ENCODE peak calls at places on chromosome 4, in eight cellular contexts. H is OCI-LY7, T is GM23338, D is IMR-90, M is fibroblast of lung, X is neural progenitor cell, Z is neuronal stem cell, L is mesendoderm. N is an unnamed sample.

GRCh38 chr4:140718240-140718639 is 37.9 kb downstream of the TBC1D9 start:
- DNase-seq in T (no peak), H (no peak), Z (no peak), D (peak; percentile 59), L (no peak), X (no peak), M (peak; percentile 52), N (peak; percentile 36)

GRCh38 chr4:106583567-106583966 is 215.0 kb upstream of the GIMD1 start:
- DNase-seq in T (peak; percentile 5), Z (no peak), M (peak; percentile 88), D (peak; percentile 94), X (no peak), L (peak; percentile 57), H (no peak), N (no peak)

GRCh38 chr4:10803944-10804343 is 119.4 kb upstream of the CLNK start:
- DNase-seq in H (no peak), T (no peak), X (no peak), M (no peak), Z (no peak), L (no peak), D (no peak), N (no peak)

GRCh38 chr4:177569443-177569842 is 127.2 kb upstream of the AGA start:
- DNase-seq in L (no peak), T (no peak), H (no peak), M (peak; percentile 79), Z (no peak), X (no peak), D (peak; percentile 70), N (peak; percentile 37)

GRCh38 chr4:87014284-87014782 is 79.5 kb downstream of the AFF1 start:
- DNase-seq in T (no peak), D (peak; percentile 39), H (no peak), X (no peak), M (peak; percentile 52), Z (no peak), L (no peak), N (no peak)

GRCh38 chr4:151434183-151434860 is 25.3 kb downstream of the FHIP1A start:
- DNase-seq in Z (no peak), H (no peak), X (no peak), T (no peak), L (no peak), D (peak; percentile 19), M (no peak), N (peak; percentile 18)

GRCh38 chr4:3253808-3254207 is 4.8 kb downstream of the MSANTD1 start:
- DNase-seq in M (no peak), Z (no peak), D (no peak), T (no peak), X (no peak), L (no peak), H (no peak), N (no peak)

GRCh38 chr4:3873446-3874415 is 107.5 kb downstream of the ADRA2C start:
- DNase-seq in D (no peak), L (peak; percentile 88), T (peak; percentile 83), H (no peak), X (peak; percentile 76), Z (no peak), M (no peak), N (no peak)

GRCh38 chr4:16018061-16018676 is 55.2 kb upstream of the FGFBP2 start:
- DNase-seq in Z (no peak), L (no peak), T (no peak), D (no peak), X (no peak), H (no peak), M (no peak), N (no peak)

GRCh38 chr4:153112071-153112460 is 92.2 kb upstream of the TRIM2 start:
- DNase-seq in Z (no peak), M (no peak), H (peak; percentile 40), T (no peak), X (no peak), L (no peak), D (no peak), N (peak; percentile 99)

GRCh38 chr4:11496313-11496956 is 67.7 kb upstream of the HS3ST1 start:
- DNase-seq in Z (no peak), M (no peak), T (no peak), L (peak; percentile 19), H (no peak), D (peak; percentile 15), X (peak; percentile 4), N (peak; percentile 66)

GRCh38 chr4:84814100-84814750 is 152.3 kb downstream of the WDFY3 start:
- DNase-seq in Z (no peak), T (no peak), D (peak; percentile 96), L (no peak), M (peak; percentile 91), X (no peak), H (no peak), N (peak; percentile 49)

GRCh38 chr4:21593268-21594002 is 355.1 kb downstream of the KCNIP4 start:
- DNase-seq in T (no peak), X (no peak), Z (no peak), D (no peak), M (no peak), H (no peak), L (no peak), N (no peak)

GRCh38 chr4:21596521-21596920 is 352.1 kb downstream of the KCNIP4 start:
- DNase-seq in Z (no peak), L (no peak), D (no peak), X (peak; percentile 7), T (peak; percentile 49), M (no peak), H (no peak), N (no peak)
- H3K4me2 ChIP-seq in Z (no peak overlapping the region), L (no peak overlapping the region), D (no peak overlapping the region), X (peak overlapping the region; percentile 11), T (peak overlapping the region; percentile 35), M (no peak overlapping the region), H (no peak overlapping the region), N (no peak overlapping the region)

DNA sequence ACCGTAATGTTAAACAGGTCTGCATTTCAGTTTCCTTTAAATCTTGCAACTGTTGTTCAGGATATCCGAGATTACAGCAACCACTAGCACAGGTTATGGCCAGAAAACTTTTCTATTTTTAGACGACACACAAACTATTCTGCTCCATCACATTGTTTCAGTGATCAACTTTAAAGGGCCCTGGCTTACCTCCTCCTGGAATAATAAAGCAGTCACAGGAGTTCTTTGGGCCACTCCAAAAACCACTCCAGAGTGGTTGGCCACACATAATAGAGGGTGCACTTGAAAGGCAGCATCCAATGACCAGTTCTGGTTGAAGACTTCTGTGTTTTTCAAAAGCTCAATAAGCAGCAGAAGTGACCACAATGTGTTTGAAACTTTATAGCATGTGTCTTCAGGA is 118.9 kb downstream of the RAB28 start:
- DNase-seq in T (no peak), X (no peak), D (no peak), H (no peak), L (no peak), M (no peak), Z (no peak), N (no peak)
- H3K4me2 ChIP-seq in T (no peak overlapping the region), X (no peak overlapping the region), D (no peak overlapping the region), H (no peak overlapping the region), L (no peak overlapping the region), M (no peak overlapping the region), Z (no peak overlapping the region), N (no peak overlapping the region)

DNA sequence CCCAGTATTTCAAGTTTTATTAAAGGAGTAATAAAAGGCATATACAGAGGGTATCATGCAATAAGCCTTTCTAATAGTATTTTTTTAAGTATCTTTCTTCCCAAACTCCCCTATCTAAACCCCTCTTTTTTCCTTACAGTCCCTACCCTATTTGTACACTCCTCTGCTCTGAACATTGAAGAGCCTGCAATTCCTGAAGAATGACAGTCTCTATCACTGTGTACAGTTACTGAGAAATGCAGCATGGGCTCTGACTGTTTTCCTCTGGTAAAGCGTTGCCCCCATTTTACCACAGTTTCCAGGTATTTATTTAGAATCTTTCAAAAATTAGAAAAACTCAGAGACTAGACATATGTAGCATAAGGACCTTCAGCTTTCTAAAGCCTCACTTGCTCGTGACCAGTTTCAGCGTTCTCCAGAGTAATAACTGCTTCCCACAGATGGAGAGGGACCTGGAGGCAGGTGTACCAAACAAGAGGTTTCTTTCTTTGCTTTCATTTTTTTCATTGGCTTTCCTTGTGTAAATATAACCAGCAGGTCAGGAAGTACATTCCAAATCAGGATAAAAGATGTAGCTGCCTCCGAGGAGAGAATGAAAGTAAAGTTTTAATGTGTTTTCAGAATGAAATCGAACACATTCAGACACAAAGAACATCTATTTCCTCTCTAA is 230.8 kb downstream of the CFAP299 start:
- DNase-seq in M (peak; percentile 1), Z (no peak), D (no peak), X (no peak), T (no peak), L (no peak), H (peak; percentile 23), N (no peak)
- H3K4me2 ChIP-seq in M (peak overlapping the region; percentile 20), Z (no peak overlapping the region), D (peak overlapping the region; percentile 85), X (no peak overlapping the region), T (no peak overlapping the region), L (no peak overlapping the region), H (peak overlapping the region; percentile 78), N (no peak overlapping the region)

DNA sequence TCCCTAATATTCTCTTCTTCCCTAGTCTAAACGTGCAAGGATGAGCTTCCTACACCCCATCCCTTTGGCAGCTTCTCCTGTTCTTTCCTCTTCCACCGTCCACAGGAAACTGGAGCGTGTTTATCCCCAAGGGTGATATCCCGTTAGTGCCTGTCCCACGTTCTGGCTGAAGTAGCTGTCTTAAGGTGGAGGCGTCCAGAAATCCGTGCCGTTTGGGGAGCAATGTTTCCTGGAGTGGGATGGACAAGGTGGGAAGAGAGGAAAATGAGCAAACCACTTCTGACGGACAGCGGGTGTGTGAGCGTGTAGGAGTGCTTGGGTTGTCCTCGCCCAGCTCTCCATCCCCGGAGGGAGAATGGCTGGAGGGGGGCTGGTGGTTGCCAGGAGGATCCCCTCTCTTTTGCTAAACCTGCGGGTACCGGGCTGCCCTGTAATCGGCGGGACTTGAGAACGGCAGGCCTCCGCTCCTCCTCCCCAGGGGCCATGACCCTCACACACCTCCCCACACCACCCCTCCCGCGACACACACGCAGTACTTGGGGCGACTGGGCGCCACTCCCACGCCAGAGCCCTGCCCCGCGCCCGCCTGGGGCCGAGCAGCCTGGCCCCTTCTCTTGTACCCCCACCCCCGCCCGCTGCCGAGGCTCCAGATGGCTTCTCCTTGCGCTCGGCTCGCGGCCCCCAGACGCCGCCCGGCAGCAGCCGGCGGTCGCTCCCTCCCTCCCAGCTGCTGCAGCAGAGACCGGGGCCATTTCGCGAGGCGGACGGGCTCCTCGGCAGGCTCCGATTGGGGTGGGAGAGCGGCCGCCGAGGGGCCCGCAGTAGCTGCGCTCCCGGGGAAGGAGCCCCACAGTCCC is 13.9 kb upstream of the PRDM8 start:
- DNase-seq in L (peak; percentile 18), X (peak; percentile 33), D (no peak), T (peak; percentile 35), M (no peak), Z (no peak), H (no peak), N (no peak)
- H3K4me2 ChIP-seq in L (peak overlapping the region; percentile 71), X (peak overlapping the region; percentile 76), D (peak overlapping the region; percentile 65), T (peak overlapping the region; percentile 82), M (peak overlapping the region; percentile 59), Z (peak overlapping the region; percentile 81), H (peak overlapping the region; percentile 82), N (peak overlapping the region; percentile 80)

GRCh38 chr4:65063601-65064000 is 606.7 kb downstream of the EPHA5 start:
- DNase-seq in T (no peak), X (no peak), M (no peak), D (no peak), L (no peak), H (no peak), Z (no peak), N (no peak)
- H3K4me2 ChIP-seq in T (no peak overlapping the region), X (no peak overlapping the region), M (no peak overlapping the region), D (no peak overlapping the region), L (no peak overlapping the region), H (no peak overlapping the region), Z (no peak overlapping the region), N (no peak overlapping the region)